ENCODE peak calls at places on chromosomes 4 and X, in six cellular contexts. One of them, this sample, is unnamed.

GRCh38 chr4:128517739-128518510 is 230.3 kb upstream of the PGRMC2 start:
- DNase-seq in GM12878: peak; percentile 94
- DNase-seq in K562: peak; percentile 69
- DNase-seq in HepG2: peak; percentile 68
- DNase-seq in H1: no peak
- DNase-seq in HCT116: peak; percentile 56
- DNase-seq in this sample: peak; percentile 31

GRCh38 chr4:33709247-33709646 is 2535.1 kb downstream of the ARAP2 start:
- DNase-seq in K562: no peak
- DNase-seq in HCT116: no peak
- DNase-seq in HepG2: no peak
- DNase-seq in H1: no peak
- DNase-seq in GM12878: no peak
- DNase-seq in this sample: no peak

GRCh38 chr4:41745292-41746024 is 3.1 kb downstream of the PHOX2B start:
- DNase-seq in GM12878: no peak
- DNase-seq in HepG2: no peak
- DNase-seq in HCT116: no peak
- DNase-seq in H1: peak; percentile 83
- DNase-seq in K562: no peak
- DNase-seq in this sample: peak; percentile 56

GRCh38 chr4:169984745-169985144 is 41.5 kb downstream of the MFAP3L start:
- DNase-seq in HepG2: no peak
- DNase-seq in K562: no peak
- DNase-seq in HCT116: no peak
- DNase-seq in H1: no peak
- DNase-seq in GM12878: no peak
- DNase-seq in this sample: no peak

GRCh38 chrX:67568769-67569168 is 24.9 kb downstream of the AR start:
- DNase-seq in K562: no peak
- DNase-seq in H1: no peak
- DNase-seq in HepG2: no peak
- DNase-seq in HCT116: no peak
- DNase-seq in GM12878: no peak
- DNase-seq in this sample: no peak

GRCh38 chrX:122739770-122740169 is 444.3 kb upstream of the GRIA3 start:
- DNase-seq in HepG2: peak; percentile 0
- DNase-seq in H1: no peak
- DNase-seq in K562: no peak
- DNase-seq in HCT116: no peak
- DNase-seq in GM12878: no peak
- DNase-seq in this sample: no peak

GRCh38 chr4:7399433-7400234 is 35.1 kb downstream of the PSAPL1 start:
- DNase-seq in HCT116: no peak
- DNase-seq in H1: no peak
- DNase-seq in GM12878: no peak
- DNase-seq in K562: no peak
- DNase-seq in HepG2: no peak
- DNase-seq in this sample: peak; percentile 1

GRCh38 chrX:150303386-150304097 is 59.6 kb upstream of the MAMLD1 start:
- DNase-seq in H1: no peak
- DNase-seq in HCT116: no peak
- DNase-seq in GM12878: no peak
- DNase-seq in HepG2: no peak
- DNase-seq in K562: no peak
- DNase-seq in this sample: no peak

GRCh38 chrX:115330498-115331138 is 41.1 kb downstream of the LUZP4 start:
- DNase-seq in HepG2: peak; percentile 36
- DNase-seq in GM12878: peak; percentile 40
- DNase-seq in HCT116: peak; percentile 44
- DNase-seq in H1: no peak
- DNase-seq in K562: peak; percentile 51
- DNase-seq in this sample: peak; percentile 67

GRCh38 chr4:85966308-85966882 is 393.5 kb downstream of the MAPK10 start:
- DNase-seq in HCT116: no peak
- DNase-seq in H1: no peak
- DNase-seq in GM12878: no peak
- DNase-seq in HepG2: no peak
- DNase-seq in K562: no peak
- DNase-seq in this sample: no peak

GRCh38 chr4:119097282-119097900 is 38.2 kb upstream of the MYOZ2 start:
- DNase-seq in GM12878: no peak
- DNase-seq in H1: no peak
- DNase-seq in K562: no peak
- DNase-seq in HCT116: no peak
- DNase-seq in HepG2: no peak
- DNase-seq in this sample: no peak

GRCh38 chrX:8037593-8038348 is 110.6 kb upstream of the PNPLA4 start:
- DNase-seq in HCT116: no peak
- DNase-seq in K562: no peak
- DNase-seq in H1: no peak
- DNase-seq in HepG2: no peak
- DNase-seq in GM12878: no peak
- DNase-seq in this sample: no peak

GRCh38 chr4:112726041-112726440 is 89.1 kb downstream of the LARP7 start:
- DNase-seq in K562: no peak
- DNase-seq in HCT116: no peak
- DNase-seq in HepG2: no peak
- DNase-seq in GM12878: no peak
- DNase-seq in H1: peak; percentile 28
- DNase-seq in this sample: no peak

GRCh38 chr4:88623097-88623496 is 30.8 kb downstream of the HERC3 start:
- DNase-seq in H1: no peak
- DNase-seq in HCT116: no peak
- DNase-seq in K562: no peak
- DNase-seq in HepG2: peak; percentile 24
- DNase-seq in GM12878: no peak
- DNase-seq in this sample: no peak

GRCh38 chrX:117957128-117957527 is 159.5 kb downstream of the KLHL13 start:
- DNase-seq in H1: no peak
- DNase-seq in HepG2: no peak
- DNase-seq in K562: no peak
- DNase-seq in GM12878: no peak
- DNase-seq in HCT116: no peak
- DNase-seq in this sample: no peak

GRCh38 chrX:153731845-153732215 is 7.2 kb downstream of the ABCD1 start:
- DNase-seq in GM12878: no peak
- DNase-seq in HepG2: no peak
- DNase-seq in H1: no peak
- DNase-seq in K562: no peak
- DNase-seq in HCT116: no peak
- DNase-seq in this sample: no peak

GRCh38 chrX:17553961-17554482 is 179.0 kb downstream of the NHS start:
- DNase-seq in H1: no peak
- DNase-seq in HepG2: no peak
- DNase-seq in GM12878: no peak
- DNase-seq in HCT116: no peak
- DNase-seq in K562: no peak
- DNase-seq in this sample: no peak

GRCh38 chrX:17552251-17552650 is 177.3 kb downstream of the NHS start:
- DNase-seq in GM12878: no peak
- DNase-seq in HepG2: no peak
- DNase-seq in H1: no peak
- DNase-seq in HCT116: no peak
- DNase-seq in K562: no peak
- DNase-seq in this sample: no peak

GRCh38 chrX:17550011-17550410 is 175.0 kb downstream of the NHS start:
- DNase-seq in HepG2: no peak
- DNase-seq in GM12878: no peak
- DNase-seq in HCT116: no peak
- DNase-seq in K562: no peak
- DNase-seq in H1: no peak
- DNase-seq in this sample: no peak

GRCh38 chrX:17549005-17549685 is 174.1 kb downstream of the NHS start:
- DNase-seq in K562: no peak
- DNase-seq in H1: no peak
- DNase-seq in HCT116: no peak
- DNase-seq in GM12878: no peak
- DNase-seq in HepG2: no peak
- DNase-seq in this sample: no peak

DNA sequence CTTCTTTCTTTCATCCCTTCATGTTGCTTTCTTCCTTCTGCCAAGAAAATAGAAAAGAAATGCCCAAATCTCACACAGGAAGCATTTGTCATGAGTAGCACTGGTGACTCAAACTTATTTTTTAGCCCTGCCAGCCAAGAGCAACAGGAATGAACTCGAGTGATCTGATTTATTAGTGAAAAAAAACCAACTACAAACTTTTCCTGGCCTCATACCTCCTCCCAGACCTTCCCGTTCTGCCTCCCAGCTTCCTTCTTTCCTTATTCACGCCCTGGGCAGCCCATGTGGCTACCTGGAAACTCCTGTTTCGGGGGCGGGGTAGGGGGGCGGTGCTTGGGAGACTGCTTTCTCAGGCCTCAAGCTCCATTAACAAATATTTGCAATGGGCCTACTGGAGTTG is 178.5 kb downstream of the NHS start:
- DNase-seq in K562: no peak
- DNase-seq in HepG2: no peak
- DNase-seq in HCT116: no peak
- DNase-seq in H1: no peak
- DNase-seq in GM12878: no peak
- DNase-seq in this sample: no peak
- TF ChIP-seq SIN3A in K562: no peak
- TF ChIP-seq SIN3A in HepG2: no peak
- TF ChIP-seq SIN3A in HCT116: no peak
- TF ChIP-seq SIN3A in H1: no peak
- TF ChIP-seq SIN3A in GM12878: no peak
- TF ChIP-seq SIN3A in this sample: no peak

GRCh38 chr4:38665846-38666490 is 2.0 kb downstream of the KLF3 start:
- DNase-seq in H1: no peak
- DNase-seq in K562: no peak
- DNase-seq in GM12878: no peak
- DNase-seq in HCT116: no peak
- DNase-seq in HepG2: no peak
- DNase-seq in this sample: no peak
- H3K27me3 ChIP-seq in H1: peaks cover 15% of the 10 kb centered on the region
- H3K27me3 ChIP-seq in K562: no peaks in the 10 kb centered on the region
- H3K27me3 ChIP-seq in GM12878: no peaks in the 10 kb centered on the region
- H3K27me3 ChIP-seq in HCT116: no peaks in the 10 kb centered on the region
- H3K27me3 ChIP-seq in HepG2: no peaks in the 10 kb centered on the region
- H3K27me3 ChIP-seq in this sample: no peaks in the 10 kb centered on the region

DNA sequence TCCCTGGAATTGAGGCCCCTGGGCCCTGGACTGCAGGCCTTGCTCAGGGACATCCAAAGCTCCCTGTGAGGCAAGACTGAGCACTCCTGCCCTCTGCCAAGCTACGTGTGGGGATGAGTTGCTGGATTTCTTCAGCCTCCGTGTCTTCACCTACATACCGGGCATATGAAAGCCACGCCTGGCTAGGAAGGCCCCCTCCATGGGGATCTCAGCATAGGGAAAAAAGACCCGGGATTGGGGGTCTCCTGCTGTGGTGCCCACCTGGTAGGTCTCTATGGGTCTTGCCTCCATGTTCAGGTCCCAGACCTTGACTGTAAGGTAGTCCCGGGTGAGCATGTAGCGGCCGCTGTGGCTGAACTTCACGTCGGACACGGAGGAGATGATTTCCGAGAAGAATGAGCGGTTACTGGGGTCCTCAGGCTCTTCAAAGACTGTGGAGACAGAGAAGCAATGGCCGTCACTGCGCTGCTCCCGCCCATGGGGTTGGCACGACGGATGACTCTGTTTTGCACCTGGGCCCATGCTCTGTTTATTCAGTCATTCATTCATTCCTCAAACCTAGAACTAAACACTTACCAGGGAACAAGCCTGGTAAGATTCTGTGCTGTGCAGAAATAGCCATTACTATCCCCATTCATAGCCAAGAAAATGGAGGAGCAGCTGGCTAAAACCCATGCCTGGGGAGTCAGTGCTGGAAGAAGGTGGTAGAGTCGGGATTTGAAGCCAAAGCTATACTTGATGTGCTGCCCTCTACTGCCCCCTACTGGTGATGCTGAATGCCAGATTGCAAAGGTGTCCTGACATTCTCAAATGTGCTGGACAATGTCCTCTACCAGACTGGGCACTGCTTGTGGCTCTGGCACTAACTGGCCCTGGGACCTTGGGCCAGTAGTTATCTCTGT is 63.9 kb downstream of the WFS1 start:
- DNase-seq in H1: peak; percentile 67
- DNase-seq in HepG2: no peak
- DNase-seq in GM12878: no peak
- DNase-seq in K562: peak; percentile 59
- DNase-seq in HCT116: no peak
- DNase-seq in this sample: no peak
- H2AFZ ChIP-seq in H1: no peak overlapping the region
- H2AFZ ChIP-seq in HepG2: no peak overlapping the region
- H2AFZ ChIP-seq in GM12878: no peak overlapping the region
- H2AFZ ChIP-seq in K562: no peak overlapping the region
- H2AFZ ChIP-seq in HCT116: no peak overlapping the region
- H2AFZ ChIP-seq in this sample: no peak overlapping the region

GRCh38 chr4:83012631-83013419 is 2.2 kb upstream of the LIN54 start:
- DNase-seq in GM12878: peak; percentile 88
- DNase-seq in HepG2: peak; percentile 96
- DNase-seq in HCT116: peak; percentile 97
- DNase-seq in K562: peak; percentile 95
- DNase-seq in H1: peak; percentile 96
- DNase-seq in this sample: peak; percentile 96

GRCh38 chr4:83009529-83009928 is 1.1 kb downstream of the LIN54 start:
- DNase-seq in K562: no peak
- DNase-seq in GM12878: no peak
- DNase-seq in HepG2: no peak
- DNase-seq in H1: no peak
- DNase-seq in HCT116: no peak
- DNase-seq in this sample: no peak

GRCh38 chr4:83010111-83010521 is 507 bp downstream of the LIN54 start:
- DNase-seq in GM12878: no peak
- DNase-seq in HCT116: no peak
- DNase-seq in HepG2: no peak
- DNase-seq in H1: no peak
- DNase-seq in K562: no peak
- DNase-seq in this sample: no peak

GRCh38 chr4:83011779-83012630 is 1.4 kb upstream of the LIN54 start:
- DNase-seq in H1: peak; percentile 63
- DNase-seq in GM12878: no peak
- DNase-seq in K562: no peak
- DNase-seq in HepG2: no peak
- DNase-seq in HCT116: no peak
- DNase-seq in this sample: no peak

DNA sequence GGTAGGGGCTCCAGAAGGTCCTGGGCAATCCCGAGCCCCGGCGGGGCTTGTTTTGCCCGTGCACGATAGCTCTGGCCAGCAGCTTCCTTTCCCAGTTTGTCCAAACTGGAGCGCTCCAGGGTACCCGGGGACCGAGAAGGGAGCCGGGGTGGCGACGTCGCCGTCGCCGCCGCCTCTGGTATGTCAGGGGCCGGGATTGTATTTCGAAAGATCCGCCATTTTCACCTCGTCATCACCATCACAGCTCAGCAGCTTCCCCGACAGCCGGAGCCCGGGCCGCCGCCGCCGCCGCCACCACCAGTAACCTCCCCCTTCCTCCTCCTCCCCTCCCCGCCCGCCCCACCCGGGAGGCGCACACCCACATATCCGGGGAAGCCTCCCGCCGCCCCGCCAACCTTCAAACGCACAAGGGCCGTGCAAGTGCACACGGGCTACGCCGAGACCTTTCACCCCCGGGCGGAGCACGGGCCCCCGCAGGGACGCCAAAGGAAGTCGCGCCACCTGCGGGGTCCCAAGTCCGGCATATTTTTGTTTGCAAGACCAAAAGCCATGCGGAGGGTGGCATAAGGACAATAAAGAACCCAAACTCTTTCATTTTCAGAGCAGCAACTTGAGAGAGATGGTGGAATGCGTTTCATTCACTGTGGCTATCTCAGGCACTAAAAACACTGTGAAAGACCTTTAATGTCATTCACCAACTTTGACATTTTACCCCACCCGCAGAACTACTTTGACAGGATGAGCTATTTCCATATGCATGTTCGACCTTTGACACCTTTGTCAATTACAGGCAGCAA is at the start of gene LIN54:
- DNase-seq in H1: peak; percentile 75
- DNase-seq in HepG2: peak; percentile 90
- DNase-seq in GM12878: no peak
- DNase-seq in K562: peak; percentile 76
- DNase-seq in HCT116: peak; percentile 27
- DNase-seq in this sample: peak; percentile 88
- TF ChIP-seq SIN3A in H1: peak; percentile 93
- TF ChIP-seq SIN3A in HepG2: peak; percentile 91
- TF ChIP-seq SIN3A in GM12878: peak; percentile 94
- TF ChIP-seq SIN3A in K562: no peak
- TF ChIP-seq SIN3A in HCT116: peak; percentile 21
- TF ChIP-seq SIN3A in this sample: peak; percentile 92

This sample was measured in SK-N-SH.